ENCODE peak calls at places on chromosomes 1 and 21, in nine cellular contexts. B is GM13977; K is activated effector memory CD4-positive, alpha-beta T cell treated with anti-CD3 and anti-CD28 coated beads, Interleukin-2, amount 50 U/mL, for 16 hours; H is mesothelial cell of epicardium; S is lung; O is HTR-8/SVneo; R is lower leg skin; M is NCI-H1092 treated with DMSO at 0.1 percent for 48 hours; V is fibroblast of mammary gland. D is an unnamed sample.

GRCh38 chr1:229028509-229028908 is 242.4 kb upstream of the RAB4A start:
- DNase-seq in B (no peak), M (no peak), S (no peak), V (no peak), K (no peak), O (no peak), H (no peak), R (no peak), D (no peak)

GRCh38 chr21:41706678-41707077 is 60.2 kb downstream of the RIPK4 start:
- DNase-seq in K (no peak), H (no peak), R (no peak), V (peak), O (no peak), B (no peak), M (no peak), S (no peak), D (no peak)

GRCh38 chr1:119141020-119141424 is 569 bp upstream of the WARS2 start:
- DNase-seq in M (no peak), B (no peak), K (peak), S (peak), R (peak), O (no peak), H (no peak), V (peak), D (peak)

GRCh38 chr1:57467825-57468224 is 44.0 kb upstream of the DAB1 start:
- DNase-seq in V (no peak), H (no peak), K (no peak), S (no peak), R (no peak), O (no peak), B (no peak), M (no peak), D (no peak)

GRCh38 chr1:242205622-242206489 is 207.0 kb upstream of the MAP1LC3C start:
- DNase-seq in H (no peak), R (no peak), V (peak), M (no peak), K (no peak), O (no peak), S (no peak), B (no peak), D (no peak)

GRCh38 chr21:45282283-45283018 is 5.2 kb downstream of the POFUT2 start:
- DNase-seq in S (no peak), V (no peak), B (no peak), R (peak), O (no peak), H (no peak), M (no peak), K (peak), D (no peak)

GRCh38 chr21:42513985-42514882 is 582 bp downstream of the SLC37A1 start:
- DNase-seq in V (no peak), K (peak), M (peak), B (peak), O (no peak), R (peak), H (no peak), S (no peak), D (peak)

GRCh38 chr1:203040518-203041275 is 14.4 kb downstream of the PPFIA4 start:
- DNase-seq in K (no peak), H (no peak), V (no peak), O (no peak), S (no peak), B (no peak), R (no peak), M (no peak), D (no peak)

GRCh38 chr1:171948491-171948890 is 107.2 kb downstream of the DNM3 start:
- DNase-seq in H (no peak), S (no peak), K (no peak), M (no peak), O (no peak), B (no peak), R (no peak), V (peak), D (no peak)

GRCh38 chr1:30040081-30041019 is 683.0 kb downstream of the MATN1 start:
- DNase-seq in B (no peak), H (no peak), S (peak), R (peak), V (no peak), M (no peak), K (no peak), O (no peak), D (no peak)

GRCh38 chr1:61434276-61434675 is 290.7 kb downstream of the TM2D1 start:
- DNase-seq in O (no peak), M (no peak), R (no peak), B (no peak), V (no peak), K (no peak), S (no peak), H (no peak), D (no peak)

GRCh38 chr1:223702735-223703667 is 9.3 kb upstream of the CAPN2 start:
- DNase-seq in V (peak), S (no peak), O (no peak), R (peak), H (no peak), M (no peak), B (no peak), K (no peak), D (no peak)

GRCh38 chr1:106793686-106794085 is 262.8 kb upstream of the PRMT6 start:
- DNase-seq in O (no peak), S (no peak), M (peak), H (no peak), K (no peak), B (no peak), V (no peak), R (no peak), D (no peak)

GRCh38 chr1:221053889-221054288 is 174.6 kb downstream of the HLX start:
- DNase-seq in K (no peak), B (no peak), H (no peak), V (no peak), O (no peak), R (no peak), M (peak), S (no peak), D (no peak)

GRCh38 chr1:212062832-212063438 is 27.4 kb downstream of the DTL start:
- DNase-seq in M (peak), B (no peak), K (no peak), S (no peak), V (peak), R (no peak), O (peak), H (no peak), D (no peak)

GRCh38 chr1:204842892-204843291 is 27.8 kb upstream of the NFASC start:
- DNase-seq in B (no peak), V (peak), H (no peak), K (no peak), M (no peak), O (no peak), S (no peak), R (peak), D (no peak)

GRCh38 chr1:214385428-214385827 is 104.5 kb downstream of the SMYD2 start:
- DNase-seq in S (no peak), M (no peak), B (no peak), K (no peak), H (no peak), O (no peak), V (no peak), R (no peak), D (no peak)

GRCh38 chr1:157307491-157307890 is 169.3 kb upstream of the ETV3 start:
- DNase-seq in R (no peak), B (no peak), O (no peak), H (no peak), S (no peak), K (no peak), M (no peak), V (no peak), D (no peak)

GRCh38 chr1:169381162-169381561 is 13.2 kb downstream of the BLZF1 start:
- DNase-seq in M (no peak), O (no peak), B (no peak), K (no peak), S (no peak), R (no peak), V (no peak), H (no peak), D (no peak)

GRCh38 chr1:81949421-81949820 is 148.7 kb downstream of the ADGRL2 start:
- DNase-seq in H (no peak), R (no peak), M (no peak), B (no peak), K (no peak), V (no peak), S (no peak), O (no peak), D (no peak)

GRCh38 chr1:20588634-20589225 is at the start of gene CDA:
- DNase-seq in H (no peak), O (no peak), K (no peak), S (no peak), B (no peak), R (no peak), V (no peak), M (no peak), D (no peak)

GRCh38 chr1:166947398-166948043 is 27.8 kb downstream of the ILDR2 start:
- DNase-seq in V (peak), H (peak), K (no peak), M (peak), B (no peak), O (peak), S (no peak), R (no peak), D (peak)

GRCh38 chr1:159991513-159991912 is 37.5 kb upstream of the SLAMF9 start:
- DNase-seq in K (no peak), B (no peak), R (no peak), S (peak), V (peak), O (no peak), H (no peak), M (no peak), D (no peak)

GRCh38 chr1:36529762-36530260 is 47.1 kb upstream of the CSF3R start:
- DNase-seq in S (no peak), O (no peak), V (no peak), H (no peak), R (peak), M (no peak), B (no peak), K (no peak), D (no peak)

GRCh38 chr1:178725603-178726517 is 816 bp downstream of the RALGPS2 start:
- DNase-seq in H (no peak), S (peak), R (no peak), B (peak), V (peak), O (peak), M (peak), K (peak), D (peak)

GRCh38 chr1:66137235-66137634 is 344.5 kb downstream of the PDE4B start:
- DNase-seq in H (no peak), R (no peak), O (no peak), B (no peak), K (no peak), S (no peak), M (no peak), V (no peak), D (no peak)

GRCh38 chr1:200558866-200559459 is 61.6 kb downstream of the KIF14 start:
- DNase-seq in M (peak), K (no peak), H (no peak), R (no peak), O (peak), V (peak), S (no peak), B (peak), D (no peak)

GRCh38 chr1:155979525-155980343 is 1.4 kb upstream of the ARHGEF2 start:
- DNase-seq in O (no peak), H (no peak), R (no peak), B (no peak), M (no peak), S (no peak), V (no peak), K (no peak), D (no peak)

GRCh38 chr1:115782571-115783281 is 14.2 kb upstream of the CASQ2 start:
- DNase-seq in V (peak), S (no peak), O (peak), H (no peak), M (no peak), R (no peak), K (no peak), B (no peak), D (no peak)

GRCh38 chr1:55974714-55975441 is 604.5 kb downstream of the PLPP3 start:
- DNase-seq in O (no peak), V (peak), K (no peak), H (no peak), M (no peak), R (no peak), B (no peak), S (no peak), D (no peak)

GRCh38 chr1:225834417-225835329 is 24.7 kb downstream of the EPHX1 start:
- DNase-seq in K (no peak), O (peak), M (peak), H (no peak), R (no peak), B (no peak), V (peak), S (no peak), D (peak)

GRCh38 chr1:203340112-203340804 is 10.7 kb downstream of the FMOD start:
- DNase-seq in V (peak), K (peak), R (peak), B (peak), M (peak), O (peak), H (peak), S (peak), D (peak)

GRCh38 chr1:41650176-41650519 is 165.7 kb upstream of the EDN2 start:
- DNase-seq in K (peak), M (no peak), H (no peak), S (peak), B (no peak), R (peak), O (no peak), V (peak), D (no peak)

D was measured in pancreas.